ENCODE peak calls at places on chromosomes 3 and 15, in six cellular contexts. C is GM23248, A is A673, K is HCT116, J is cardiac muscle cell, R is uterus. G is an unnamed sample.
A peak's percentile ranks its signal among the peaks of the same experiment; 100 is the strongest.

GRCh38 chr3:135896613-135897012 is 68.9 kb upstream of the PPP2R3A start:
- DNase-seq in C (peak; percentile 62), A (no peak), K (no peak), J (no peak), R (no peak), G (no peak)

GRCh38 chr3:95511915-95512314 is 1302.5 kb upstream of the EPHA6 start:
- DNase-seq in C (no peak), A (no peak), K (no peak), J (no peak), R (no peak), G (peak; percentile 54)

GRCh38 chr15:75517233-75517632 is 61.9 kb downstream of the PTPN9 start:
- DNase-seq in C (no peak), A (no peak), K (no peak), J (no peak), R (no peak), G (no peak)

GRCh38 chr15:90425726-90426346 is 37.8 kb downstream of the IQGAP1 start:
- DNase-seq in C (no peak), A (no peak), K (no peak), J (no peak), R (no peak), G (no peak)

GRCh38 chr15:61079529-61079928 is 149.6 kb downstream of the RORA start:
- DNase-seq in C (no peak), A (no peak), K (no peak), J (no peak), R (no peak), G (no peak)

GRCh38 chr3:99808163-99808794 is 9.4 kb upstream of the CMSS1 start:
- DNase-seq in C (peak; percentile 80), A (peak; percentile 76), K (peak; percentile 68), J (peak; percentile 70), R (no peak), G (peak; percentile 55)

GRCh38 chr15:78811124-78811824 is at the start of gene ADAMTS7:
- DNase-seq in C (peak; percentile 87), A (peak; percentile 31), K (peak; percentile 46), J (peak; percentile 89), R (peak; percentile 72), G (peak; percentile 30)

GRCh38 chr3:182626484-182627467 is 166.5 kb upstream of the ATP11B start:
- DNase-seq in C (no peak), A (no peak), K (no peak), J (no peak), R (no peak), G (no peak)

GRCh38 chr3:49470714-49471420 is 800 bp downstream of the DAG1 start:
- DNase-seq in C (peak; percentile 48), A (no peak), K (no peak), J (no peak), R (peak; percentile 32), G (peak; percentile 44)

GRCh38 chr3:18295171-18295920 is 129.8 kb downstream of the SATB1 start:
- DNase-seq in C (peak; percentile 91), A (peak; percentile 11), K (peak; percentile 87), J (peak; percentile 81), R (no peak), G (peak; percentile 65)

GRCh38 chr15:42999201-42999779 is 78.7 kb upstream of the TTBK2 start:
- DNase-seq in C (no peak), A (no peak), K (no peak), J (peak; percentile 11), R (no peak), G (no peak)

GRCh38 chr15:49847937-49848823 is 227.3 kb downstream of the DTWD1 start:
- DNase-seq in C (peak; percentile 94), A (no peak), K (no peak), J (no peak), R (no peak), G (no peak)

GRCh38 chr3:71579934-71580318 is 3.6 kb downstream of the FOXP1 start:
- DNase-seq in C (peak; percentile 66), A (peak; percentile 1), K (no peak), J (peak; percentile 13), R (peak; percentile 29), G (peak; percentile 47)

GRCh38 chr15:24878153-24878552 is 76.6 kb upstream of the SNRPN start:
- DNase-seq in C (peak; percentile 52), A (no peak), K (no peak), J (no peak), R (no peak), G (no peak)

GRCh38 chr3:49906004-49906860 is 2.6 kb upstream of the MST1R start:
- DNase-seq in C (peak; percentile 67), A (peak; percentile 60), K (peak; percentile 55), J (peak; percentile 55), R (no peak), G (peak; percentile 93)

GRCh38 chr15:85615930-85616329 is 178.8 kb downstream of the KLHL25 start:
- DNase-seq in C (peak; percentile 61), A (peak; percentile 63), K (peak; percentile 6), J (peak; percentile 64), R (no peak), G (peak; percentile 37)

GRCh38 chr3:65617787-65618186 is 420.9 kb downstream of the MAGI1 start:
- DNase-seq in C (no peak), A (no peak), K (no peak), J (no peak), R (no peak), G (no peak)
- H3K27ac ChIP-seq in C (no peak overlapping the region), A (no peak overlapping the region), K (no peak overlapping the region), J (peak overlapping the region; percentile 38), R (no peak overlapping the region), G (no peak overlapping the region)

GRCh38 chr3:42080452-42080872 is 10.7 kb upstream of the TRAK1 start:
- DNase-seq in C (peak; percentile 84), A (peak; percentile 18), K (peak; percentile 64), J (no peak), R (no peak), G (peak; percentile 95)
- H3K4me1 ChIP-seq in C (peaks cover 46% of the 10 kb centered on the region), A (peaks cover 19% of the 10 kb centered on the region), K (peaks cover 59% of the 10 kb centered on the region), J (peaks cover 28% of the 10 kb centered on the region), R (no peaks in the 10 kb centered on the region), G (peaks cover 8% of the 10 kb centered on the region)

GRCh38 chr3:132418916-132419315 is 1.6 kb downstream of the DNAJC13 start:
- DNase-seq in C (peak; percentile 55), A (no peak), K (no peak), J (no peak), R (no peak), G (peak; percentile 5)
- H3K4me3 ChIP-seq in C (peak overlapping the region; percentile 96), A (peak overlapping the region; percentile 89), K (peak overlapping the region; percentile 98), J (peak overlapping the region; percentile 94), R (no peak overlapping the region), G (no peak overlapping the region)

GRCh38 chr3:190032924-190033323 is 87.8 kb downstream of the P3H2 start:
- DNase-seq in C (no peak), A (peak; percentile 46), K (no peak), J (no peak), R (no peak), G (no peak)
- H3K27ac ChIP-seq in C (no peak overlapping the region), A (no peak overlapping the region), K (no peak overlapping the region), J (no peak overlapping the region), R (no peak overlapping the region), G (no peak overlapping the region)

DNA sequence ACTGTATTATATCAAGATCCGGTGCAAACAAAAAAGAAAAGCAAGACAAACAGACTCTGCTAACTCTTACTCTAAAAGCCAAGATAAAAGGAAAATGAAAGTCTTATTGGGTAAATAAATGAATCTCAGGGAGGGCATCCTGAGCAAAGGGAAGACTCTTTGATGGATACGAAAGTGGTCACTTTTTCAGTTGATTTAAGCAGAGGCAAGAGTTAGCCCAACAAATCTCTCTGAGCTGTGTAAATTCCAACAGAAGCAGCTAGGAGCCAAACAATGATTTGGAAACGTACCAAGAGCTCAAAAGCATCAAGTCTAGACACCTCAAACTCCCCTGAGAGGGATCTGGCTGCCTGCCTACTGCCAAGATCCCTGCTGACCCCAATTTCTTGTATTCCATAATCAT is 39.8 kb downstream of the OSBPL10 start:
- DNase-seq in C (no peak), A (no peak), K (no peak), J (no peak), R (no peak), G (no peak)
- H3K4me1 ChIP-seq in C (peaks cover 7% of the 10 kb centered on the region), A (no peaks in the 10 kb centered on the region), K (peaks cover 17% of the 10 kb centered on the region), J (peaks cover 5% of the 10 kb centered on the region), R (peaks cover 5% of the 10 kb centered on the region), G (no peaks in the 10 kb centered on the region)

DNA sequence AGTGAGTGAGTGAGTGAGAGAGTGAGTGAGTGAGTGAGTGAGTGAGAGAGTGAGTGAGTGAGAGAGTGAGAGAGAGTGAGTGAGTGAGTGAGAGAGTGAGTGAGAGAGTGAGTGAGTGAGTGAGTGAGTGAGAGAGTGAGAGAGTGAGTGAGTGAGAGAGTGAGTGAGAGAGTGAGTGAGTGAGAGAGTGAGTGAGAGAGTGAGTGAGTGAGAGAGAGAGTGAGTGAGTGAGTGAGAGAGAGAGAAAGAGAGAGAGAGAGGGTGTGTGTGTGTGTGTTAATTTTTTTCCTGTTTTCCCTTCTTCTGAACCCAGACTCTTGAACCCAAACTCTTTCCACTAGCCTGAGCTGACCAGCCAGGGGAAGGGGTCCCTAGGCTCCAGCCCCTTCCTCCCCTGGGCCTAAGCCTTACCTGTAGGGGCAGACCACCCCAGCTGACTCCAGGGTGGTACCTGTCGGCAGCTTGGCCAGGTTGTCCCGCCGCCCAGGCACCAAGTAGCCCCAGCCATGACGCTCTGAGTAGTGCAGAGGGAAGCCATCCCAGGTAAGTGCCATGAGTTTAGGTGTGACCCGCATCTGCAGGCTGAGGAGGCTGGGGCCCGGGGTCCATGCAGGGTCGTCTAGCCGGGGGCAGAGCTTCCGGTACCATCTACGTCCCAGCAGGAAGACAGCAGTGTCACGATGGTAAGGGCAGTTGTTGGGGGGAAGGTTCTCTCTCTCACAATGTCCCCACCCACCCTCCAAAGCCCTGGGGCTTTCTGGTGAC is 9.4 kb downstream of the POLG start:
- DNase-seq in C (no peak), A (no peak), K (no peak), J (no peak), R (no peak), G (no peak)
- H3K4me3 ChIP-seq in C (no peak overlapping the region), A (no peak overlapping the region), K (no peak overlapping the region), J (no peak overlapping the region), R (no peak overlapping the region), G (no peak overlapping the region)

GRCh38 chr15:35229085-35229484 is 144.0 kb upstream of the NANOGP8 start:
- DNase-seq in C (no peak), A (no peak), K (no peak), J (no peak), R (no peak), G (no peak)
- H3K27ac ChIP-seq in C (no peak overlapping the region), A (no peak overlapping the region), K (no peak overlapping the region), J (no peak overlapping the region), R (no peak overlapping the region), G (no peak overlapping the region)

GRCh38 chr3:46982581-46982980 is 3.1 kb downstream of the NBEAL2 start:
- DNase-seq in C (no peak), A (no peak), K (no peak), J (no peak), R (no peak), G (no peak)
- H3K4me1 ChIP-seq in C (peaks cover 4% of the 10 kb centered on the region), A (no peaks in the 10 kb centered on the region), K (peaks cover 48% of the 10 kb centered on the region), J (peaks cover 10% of the 10 kb centered on the region), R (peaks cover 6% of the 10 kb centered on the region), G (peaks cover 7% of the 10 kb centered on the region)

GRCh38 chr3:194486540-194487288 is at the start of gene ATP13A3:
- DNase-seq in C (peak; percentile 96), A (peak; percentile 95), K (peak; percentile 61), J (peak; percentile 93), R (peak; percentile 88), G (peak; percentile 89)
- H3K4me3 ChIP-seq in C (peak within 1 kb of the TSS; percentile 81), A (peak within 1 kb of the TSS; percentile 86), K (peak within 1 kb of the TSS; percentile 84), J (peak within 1 kb of the TSS; percentile 84), R (peak within 1 kb of the TSS; percentile 45), G (peak within 1 kb of the TSS; percentile 93)